ENCODE peak calls at places on chromosomes 13 and 19, in ten cellular contexts. A, O, C, B, F, I, T, D, G and M are unnamed samples.

GRCh38 chr13:45299194-45299593 is 41.8 kb downstream of the TPT1 start:
- DNase-seq in C (no peak), I (no peak), B (no peak), D (no peak), F (no peak), A (no peak), O (no peak), T (no peak), G (no peak), M (no peak)

GRCh38 chr13:33806470-33807248 is 11.3 kb upstream of the RFC3 start:
- DNase-seq in A (no peak), F (no peak), G (no peak), D (no peak), B (no peak), I (no peak), T (no peak), O (no peak), C (no peak), M (no peak)

GRCh38 chr19:6587998-6588507 is 2.9 kb downstream of the CD70 start:
- DNase-seq in C (no peak), O (no peak), B (no peak), T (no peak), I (no peak), G (no peak), A (no peak), F (no peak), D (no peak), M (no peak)

GRCh38 chr13:98427331-98427995 is 149.4 kb downstream of the STK24 start:
- DNase-seq in O (no peak), B (no peak), G (no peak), I (no peak), A (no peak), T (no peak), D (no peak), F (no peak), C (no peak), M (no peak)

GRCh38 chr19:1849132-1849474 is 820 bp upstream of the REXO1 start:
- DNase-seq in I (no peak), F (no peak), B (no peak), T (no peak), A (no peak), D (no peak), O (no peak), C (no peak), G (no peak), M (no peak)

GRCh38 chr19:11446652-11447301 is 11.3 kb downstream of the PRKCSH start:
- DNase-seq in I (peak), A (peak), F (no peak), C (peak), D (peak), G (peak), O (peak), B (peak), T (no peak), M (no peak)

GRCh38 chr13:103243495-103243894 is 177.3 kb upstream of the SLC10A2 start:
- DNase-seq in F (no peak), I (no peak), C (no peak), A (no peak), D (no peak), O (no peak), G (no peak), T (no peak), B (no peak), M (no peak)

GRCh38 chr13:112014857-112015256 is 52.1 kb upstream of the SOX1 start:
- DNase-seq in D (no peak), I (no peak), A (no peak), C (no peak), G (no peak), O (no peak), T (no peak), B (no peak), F (no peak), M (no peak)

GRCh38 chr19:782195-783043 is 14.8 kb upstream of the PTBP1 start:
- DNase-seq in F (peak), C (no peak), T (no peak), G (no peak), B (no peak), A (peak), D (no peak), I (peak), O (peak), M (peak)

GRCh38 chr19:16922592-16922934 is 33.8 kb downstream of the F2RL3 start:
- DNase-seq in A (no peak), C (no peak), B (no peak), G (no peak), I (peak), D (no peak), T (no peak), O (no peak), F (no peak), M (no peak)

GRCh38 chr13:98050041-98050466 is 92.8 kb upstream of the FARP1 start:
- DNase-seq in F (no peak), A (peak), D (no peak), T (no peak), B (no peak), G (no peak), I (no peak), O (no peak), C (no peak), M (no peak)

GRCh38 chr19:48636859-48637448 is at the start of gene DBP:
- DNase-seq in T (no peak), B (peak), A (no peak), O (peak), D (no peak), F (no peak), I (no peak), G (peak), C (no peak), M (no peak)

GRCh38 chr13:97328222-97328790 is 105.7 kb upstream of the RAP2A start:
- DNase-seq in C (no peak), F (no peak), T (peak), O (no peak), A (peak), B (no peak), D (no peak), I (peak), G (no peak), M (peak)

GRCh38 chr19:6503407-6504201 is 1.5 kb upstream of the TUBB4A start:
- DNase-seq in B (no peak), D (no peak), O (no peak), F (no peak), T (no peak), A (no peak), G (no peak), C (no peak), I (no peak), M (no peak)

GRCh38 chr19:33673996-33674395 is 52.2 kb downstream of the CHST8 start:
- DNase-seq in I (no peak), T (no peak), G (no peak), C (no peak), O (peak), F (no peak), D (no peak), B (no peak), A (no peak), M (no peak)

GRCh38 chr13:38905861-38906260 is 84.8 kb downstream of the STOML3 start:
- DNase-seq in A (no peak), T (no peak), I (no peak), B (no peak), G (no peak), C (no peak), O (no peak), F (no peak), D (no peak), M (no peak)

GRCh38 chr13:30711375-30711774 is 24.0 kb upstream of the ALOX5AP start:
- DNase-seq in G (no peak), F (no peak), B (no peak), I (no peak), C (no peak), O (no peak), A (no peak), T (no peak), D (no peak), M (no peak)

GRCh38 chr13:22789027-22789593 is 391.7 kb upstream of the SGCG start:
- DNase-seq in G (no peak), C (no peak), F (no peak), D (no peak), B (no peak), A (no peak), O (no peak), T (no peak), I (no peak), M (no peak)

GRCh38 chr19:12891553-12892021 is 627 bp downstream of the GCDH start:
- DNase-seq in O (no peak), F (no peak), D (no peak), I (no peak), C (no peak), G (no peak), B (no peak), A (no peak), T (no peak), M (no peak)

GRCh38 chr19:29964171-29964570 is 22.1 kb downstream of the URI1 start:
- DNase-seq in T (no peak), B (no peak), I (no peak), A (no peak), F (no peak), O (no peak), G (no peak), C (no peak), D (no peak), M (no peak)

GRCh38 chr13:49844191-49844590 is 51.7 kb upstream of the KPNA3 start:
- DNase-seq in D (no peak), I (no peak), A (no peak), T (no peak), B (no peak), F (no peak), O (no peak), G (no peak), C (no peak), M (no peak)

GRCh38 chr19:31264379-31264778 is 84.9 kb downstream of the TSHZ3 start:
- DNase-seq in T (no peak), F (no peak), C (no peak), D (no peak), A (no peak), O (no peak), B (no peak), G (no peak), I (no peak), M (no peak)

GRCh38 chr19:11091343-11092153 is 2.3 kb downstream of the LDLR start:
- DNase-seq in O (peak), T (peak), A (peak), F (peak), G (peak), C (peak), I (no peak), D (no peak), B (no peak), M (peak)

GRCh38 chr19:36113895-36114762 is 546 bp downstream of the POLR2I start:
- DNase-seq in D (no peak), A (peak), T (no peak), O (peak), B (peak), G (peak), F (no peak), I (no peak), C (no peak), M (no peak)

GRCh38 chr19:17765069-17765618 is 13.9 kb downstream of the FCHO1 start:
- DNase-seq in A (no peak), I (no peak), F (peak), O (peak), G (peak), B (no peak), D (no peak), T (no peak), C (no peak), M (no peak)

GRCh38 chr19:43774103-43774939 is 6.5 kb downstream of the KCNN4 start:
- DNase-seq in A (peak), C (no peak), F (peak), D (peak), O (peak), I (peak), T (no peak), B (peak), G (peak), M (no peak)

GRCh38 chr19:9323557-9323918 is 441 bp upstream of the ZNF559 start:
- DNase-seq in G (peak), T (peak), C (no peak), B (peak), I (peak), O (peak), F (peak), D (no peak), A (no peak), M (peak)